ENCODE peak calls at places on chromosomes 12 and 14, in six cellular contexts. E is Peyer's patch; M is fibroblast of villous mesenchyme; B is cardiac fibroblast; X is effector memory CD4-positive, alpha-beta T cell; Q is astrocyte of the spinal cord. J is an unnamed sample.

GRCh38 chr12:125533434-125534029 is 468.3 kb downstream of the AACS start:
- DNase-seq in X (no peak), Q (peak), E (no peak), M (peak), B (no peak), J (peak)

GRCh38 chr12:67541625-67541991 is 106.9 kb upstream of the DYRK2 start:
- DNase-seq in Q (no peak), X (no peak), E (no peak), B (no peak), M (no peak), J (no peak)

GRCh38 chr14:74411671-74412070 is 14.3 kb downstream of the SYNDIG1L start:
- DNase-seq in Q (no peak), M (no peak), E (no peak), X (no peak), B (no peak), J (no peak)

GRCh38 chr14:30078827-30079402 is 151.3 kb upstream of the PRKD1 start:
- DNase-seq in X (no peak), E (no peak), M (no peak), Q (no peak), B (no peak), J (no peak)

GRCh38 chr12:3647504-3647903 is 105.4 kb downstream of the CRACR2A start:
- DNase-seq in M (no peak), B (no peak), X (no peak), E (no peak), Q (no peak), J (no peak)

GRCh38 chr12:116690016-116690709 is 47.7 kb downstream of the SPRING1 start:
- DNase-seq in Q (no peak), B (no peak), E (no peak), M (no peak), X (no peak), J (no peak)

GRCh38 chr12:14961466-14962155 is at the start of gene ARHGDIB:
- DNase-seq in M (no peak), E (peak), B (peak), Q (no peak), X (peak), J (no peak)

GRCh38 chr12:89883630-89884364 is 175.2 kb upstream of the ATP2B1 start:
- DNase-seq in M (no peak), X (no peak), Q (peak), B (peak), E (no peak), J (peak)

GRCh38 chr12:108457006-108457733 is 57.9 kb upstream of the FICD start:
- DNase-seq in E (no peak), X (no peak), M (peak), B (peak), Q (peak), J (peak)

GRCh38 chr12:47900480-47901129 is 4.2 kb downstream of the VDR start:
- DNase-seq in E (peak), M (no peak), X (no peak), B (no peak), Q (no peak), J (no peak)

GRCh38 chr12:53299101-53299453 is 418 bp upstream of the MYG1 start:
- DNase-seq in Q (peak), X (no peak), B (peak), E (no peak), M (peak), J (peak)

GRCh38 chr14:101789222-101789621 is 27.7 kb downstream of the PPP2R5C start:
- DNase-seq in E (no peak), M (no peak), B (no peak), Q (no peak), X (no peak), J (no peak)

GRCh38 chr14:71628433-71628832 is 303.8 kb upstream of the RGS6 start:
- DNase-seq in M (no peak), X (no peak), E (no peak), Q (no peak), B (no peak), J (no peak)

GRCh38 chr12:25328082-25328712 is 77.5 kb upstream of the KRAS start:
- DNase-seq in E (peak), X (no peak), B (peak), M (peak), Q (peak), J (peak)

GRCh38 chr12:39095636-39096330 is 190.4 kb upstream of the CPNE8 start:
- DNase-seq in E (no peak), Q (no peak), X (no peak), B (no peak), M (no peak), J (no peak)

GRCh38 chr12:56645201-56645716 is 525 bp downstream of the ATP5F1B start:
- DNase-seq in E (no peak), B (no peak), M (no peak), X (no peak), Q (peak), J (no peak)

GRCh38 chr14:74400328-74400727 is 25.7 kb downstream of the SYNDIG1L start:
- DNase-seq in B (peak), X (no peak), E (no peak), M (peak), Q (no peak), J (no peak)

GRCh38 chr14:61511558-61511924 is 183.8 kb upstream of the HIF1A start:
- DNase-seq in B (no peak), Q (no peak), M (no peak), X (no peak), E (no peak), J (no peak)

GRCh38 chr12:131511391-131511802 is 199.5 kb upstream of the SFSWAP start:
- DNase-seq in M (no peak), E (peak), B (peak), Q (no peak), X (peak), J (no peak)

GRCh38 chr12:108850854-108851573 is 6.4 kb downstream of the SSH1 start:
- DNase-seq in E (peak), Q (peak), B (peak), X (no peak), M (peak), J (no peak)

GRCh38 chr12:69023840-69024239 is 90.9 kb upstream of the CPM start:
- DNase-seq in E (no peak), M (no peak), X (no peak), B (no peak), Q (no peak), J (no peak)

GRCh38 chr12:69026341-69026740 is 93.4 kb upstream of the CPM start:
- DNase-seq in E (no peak), X (no peak), M (no peak), B (no peak), Q (no peak), J (no peak)

GRCh38 chr12:69024413-69024812 is 91.4 kb upstream of the CPM start:
- DNase-seq in X (no peak), Q (peak), E (peak), B (no peak), M (peak), J (no peak)

GRCh38 chr12:69022674-69023073 is 89.7 kb upstream of the CPM start:
- DNase-seq in B (no peak), M (no peak), Q (no peak), E (no peak), X (no peak), J (no peak)

GRCh38 chr12:69024907-69025306 is 91.9 kb upstream of the CPM start:
- DNase-seq in X (no peak), M (peak), B (no peak), E (no peak), Q (peak), J (no peak)
- H3K4me3 ChIP-seq in X (no peak), M (no peak), B (no peak), E (no peak), Q (no peak), J (no peak)

DNA sequence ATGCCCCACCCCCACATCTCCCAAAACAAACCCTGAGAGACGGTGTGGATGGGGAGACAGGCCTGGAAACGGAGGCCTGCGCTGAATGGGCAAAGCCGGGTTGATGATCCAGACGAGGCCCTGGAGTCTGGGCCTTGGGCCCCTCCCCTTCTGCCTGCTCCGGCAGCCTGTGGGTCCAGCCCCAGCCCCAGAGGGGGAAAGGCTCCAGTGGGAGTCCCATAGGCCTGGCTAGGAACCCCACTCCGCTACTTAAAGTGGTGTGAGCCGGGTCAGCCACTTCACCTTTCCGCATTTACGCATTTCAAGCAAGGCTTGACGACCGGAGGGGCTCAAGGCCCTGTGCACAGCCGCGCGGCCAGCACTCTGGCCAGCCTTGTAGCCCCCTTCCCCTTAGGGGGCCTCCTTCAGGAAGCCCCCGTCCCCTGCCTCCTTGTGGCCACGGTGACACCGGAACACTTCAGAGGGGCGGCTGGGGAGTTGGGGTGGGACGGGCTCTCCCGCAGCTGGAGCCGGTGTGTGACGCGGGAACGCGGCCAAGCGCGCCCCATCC is 608 bp upstream of the TNFAIP2 start:
- DNase-seq in M (no peak), B (no peak), Q (no peak), E (no peak), X (no peak), J (no peak)
- H3K4me3 ChIP-seq in M (peak), B (no peak), Q (no peak), E (peak), X (no peak), J (no peak)

GRCh38 chr12:105567061-105567460 is 236.6 kb downstream of the C12orf75 start:
- DNase-seq in Q (peak), E (no peak), X (no peak), B (no peak), M (no peak), J (no peak)

GRCh38 chr12:105559292-105559691 is 228.8 kb downstream of the C12orf75 start:
- DNase-seq in M (no peak), Q (no peak), B (no peak), E (no peak), X (no peak), J (no peak)

GRCh38 chr12:105562727-105563072 is 232.2 kb downstream of the C12orf75 start:
- DNase-seq in Q (no peak), E (no peak), B (no peak), X (no peak), M (no peak), J (no peak)

GRCh38 chr12:105561981-105562726 is 231.7 kb downstream of the C12orf75 start:
- DNase-seq in E (no peak), M (peak), Q (peak), X (no peak), B (peak), J (peak)
- H3K4me3 ChIP-seq in E (no peak), M (no peak), Q (no peak), X (no peak), B (no peak), J (no peak)

GRCh38 chr12:12032771-12033588 is 37.8 kb upstream of the BCL2L14 start:
- DNase-seq in E (peak), Q (peak), M (peak), X (peak), B (peak), J (peak)

GRCh38 chr12:12034344-12034743 is 36.4 kb upstream of the BCL2L14 start:
- DNase-seq in M (no peak), B (no peak), X (no peak), Q (no peak), E (no peak), J (no peak)

GRCh38 chr12:12035229-12035628 is 35.5 kb upstream of the BCL2L14 start:
- DNase-seq in Q (no peak), M (no peak), E (no peak), B (no peak), X (no peak), J (no peak)

GRCh38 chr12:12032260-12032761 is 38.4 kb upstream of the BCL2L14 start:
- DNase-seq in E (peak), M (no peak), Q (no peak), X (no peak), B (no peak), J (no peak)

GRCh38 chr12:12033589-12034223 is 37.0 kb upstream of the BCL2L14 start:
- DNase-seq in E (no peak), B (no peak), Q (no peak), M (no peak), X (no peak), J (no peak)
- H3K4me3 ChIP-seq in E (peak), B (no peak), Q (no peak), M (no peak), X (no peak), J (no peak)

GRCh38 chr12:5480218-5480952 is 48.5 kb downstream of the NTF3 start:
- DNase-seq in E (no peak), X (no peak), Q (no peak), M (no peak), B (no peak), J (no peak)
- H3K4me3 ChIP-seq in E (no peak), X (no peak), Q (no peak), M (no peak), B (no peak), J (no peak)

DNA sequence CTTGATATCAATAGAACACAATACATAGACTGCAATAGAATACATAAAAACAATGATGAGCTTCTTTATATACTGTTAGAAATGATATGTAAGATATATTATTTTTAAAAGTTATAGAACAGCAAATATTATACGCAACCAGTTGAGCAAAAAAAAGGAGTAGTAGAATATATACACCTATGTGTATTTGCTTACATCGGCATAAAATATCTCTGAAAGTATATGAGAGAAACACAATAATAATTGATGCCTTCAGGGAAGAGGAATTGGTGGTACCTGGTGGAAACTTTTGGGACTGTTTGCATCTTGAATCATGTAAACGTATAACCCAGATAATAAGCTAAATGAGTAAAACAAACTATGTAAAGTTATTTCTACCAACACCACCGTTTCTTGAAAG is 418.4 kb upstream of the DCN start:
- DNase-seq in Q (no peak), E (no peak), X (no peak), B (no peak), M (no peak), J (no peak)
- H3K4me3 ChIP-seq in Q (no peak), E (no peak), X (no peak), B (no peak), M (no peak), J (no peak)

GRCh38 chr14:52275372-52275771 is 7.9 kb downstream of the PTGDR start:
- DNase-seq in M (no peak), E (no peak), X (no peak), B (no peak), Q (no peak), J (no peak)
- H3K4me3 ChIP-seq in M (no peak), E (no peak), X (no peak), B (no peak), Q (no peak), J (no peak)

J was measured in astrocyte of the cerebellum.